ENCODE peak calls at places on chromosomes 6 and 20, in seven cellular contexts. D is HepG2, Y is colonic mucosa, H is upper lobe of right lung, E is Peyer's patch, A is Panc1, L is right atrium auricular region. F is an unnamed sample.

GRCh38 chr20:63706027-63706695 is 1.6 kb downstream of the ARFRP1 start:
- DNase-seq in L (no peak), E (peak; percentile 61), D (no peak), A (no peak), Y (peak; percentile 57), H (no peak), F (no peak)

GRCh38 chr20:21315138-21315537 is 12.0 kb downstream of the XRN2 start:
- DNase-seq in D (no peak), A (no peak), E (no peak), Y (no peak), L (no peak), H (no peak), F (no peak)

GRCh38 chr6:139344186-139344963 is 30.1 kb downstream of the CITED2 start:
- DNase-seq in Y (no peak), E (no peak), H (no peak), D (no peak), A (no peak), L (no peak), F (no peak)

GRCh38 chr6:112029045-112029822 is 24.7 kb upstream of the CCN6 start:
- DNase-seq in D (peak; percentile 68), A (peak; percentile 46), Y (peak; percentile 68), H (peak; percentile 77), L (peak; percentile 67), E (peak; percentile 64), F (peak; percentile 66)

GRCh38 chr20:20466341-20466879 is 98.5 kb downstream of the INSM1 start:
- DNase-seq in L (no peak), A (no peak), E (no peak), Y (no peak), D (no peak), H (no peak), F (no peak)

GRCh38 chr20:18224968-18225568 is 63.3 kb upstream of the ZNF133 start:
- DNase-seq in D (peak; percentile 26), E (no peak), Y (peak; percentile 32), L (no peak), A (peak; percentile 20), H (no peak), F (peak; percentile 24)

GRCh38 chr6:2876210-2877056 is 26.7 kb downstream of the SERPINB9 start:
- DNase-seq in H (peak; percentile 86), E (peak; percentile 66), A (no peak), D (peak; percentile 100), L (peak; percentile 73), Y (peak; percentile 74), F (peak; percentile 76)

GRCh38 chr6:75203721-75204120 is 2.1 kb downstream of the COL12A1 start:
- DNase-seq in E (no peak), H (no peak), A (no peak), Y (no peak), D (no peak), L (no peak), F (no peak)

GRCh38 chr6:21598662-21599061 is 5.1 kb downstream of the SOX4 start:
- DNase-seq in L (no peak), A (no peak), Y (no peak), H (no peak), D (no peak), E (no peak), F (no peak)

GRCh38 chr6:26432622-26433021 is 7.7 kb upstream of the BTN3A3 start:
- DNase-seq in A (no peak), E (no peak), Y (no peak), H (no peak), L (no peak), D (peak; percentile 35), F (no peak)

GRCh38 chr6:32666420-32667300 is at the start of gene HLA-DQB1:
- DNase-seq in A (no peak), H (no peak), E (no peak), D (peak; percentile 22), L (no peak), Y (peak; percentile 19), F (no peak)

GRCh38 chr20:62281161-62281933 is 21.4 kb upstream of the ADRM1 start:
- DNase-seq in L (no peak), Y (no peak), D (no peak), H (no peak), E (no peak), A (no peak), F (no peak)

GRCh38 chr6:6497541-6497940 is 91.0 kb upstream of the LY86 start:
- DNase-seq in D (no peak), H (no peak), E (no peak), A (no peak), L (no peak), Y (no peak), F (no peak)

GRCh38 chr6:111894951-111895350 is 21.7 kb upstream of the FYN start:
- DNase-seq in D (no peak), E (no peak), Y (no peak), A (no peak), H (no peak), L (no peak), F (no peak)

GRCh38 chr20:35697696-35698297 is 1.4 kb downstream of the NFS1 start:
- DNase-seq in Y (no peak), H (peak; percentile 21), D (peak; percentile 58), A (no peak), L (no peak), E (no peak), F (no peak)

GRCh38 chr6:169641461-169642085 is 60.3 kb downstream of the WDR27 start:
- DNase-seq in D (no peak), Y (no peak), A (no peak), L (no peak), H (no peak), E (no peak), F (no peak)

GRCh38 chr6:69719602-69720193 is 77.1 kb downstream of the LMBRD1 start:
- DNase-seq in Y (no peak), D (peak; percentile 21), H (no peak), L (no peak), E (no peak), A (peak; percentile 25), F (no peak)

GRCh38 chr6:33906413-33906812 is 102.6 kb upstream of the MLN start:
- DNase-seq in A (no peak), H (no peak), D (no peak), Y (no peak), E (no peak), L (no peak), F (no peak)

GRCh38 chr20:35496481-35496880 is 33.0 kb downstream of the C20orf173 start:
- DNase-seq in D (no peak), Y (no peak), E (no peak), L (no peak), A (no peak), H (peak; percentile 25), F (no peak)

GRCh38 chr6:68994561-68994960 is 359.5 kb downstream of the ADGRB3 start:
- DNase-seq in L (no peak), E (no peak), D (no peak), H (no peak), Y (no peak), A (no peak), F (no peak)

GRCh38 chr20:21839982-21840381 is 134.5 kb downstream of the PAX1 start:
- DNase-seq in L (no peak), E (no peak), A (no peak), H (no peak), Y (no peak), D (no peak), F (no peak)

GRCh38 chr20:8128291-8129046 is 3.6 kb upstream of the PLCB1 start:
- DNase-seq in A (no peak), Y (no peak), H (no peak), L (no peak), E (no peak), D (no peak), F (no peak)

GRCh38 chr6:124223596-124223995 is 419.9 kb downstream of the NKAIN2 start:
- DNase-seq in Y (no peak), D (no peak), H (no peak), E (no peak), A (no peak), L (no peak), F (no peak)

GRCh38 chr6:153056308-153056707 is 53.8 kb upstream of the MTRF1L start:
- DNase-seq in E (no peak), H (no peak), A (no peak), D (no peak), L (no peak), Y (no peak), F (no peak)

GRCh38 chr6:53437557-53438202 is 88.9 kb upstream of the ELOVL5 start:
- DNase-seq in L (no peak), E (no peak), A (peak; percentile 48), D (peak; percentile 71), Y (peak; percentile 21), H (no peak), F (peak; percentile 8)

DNA sequence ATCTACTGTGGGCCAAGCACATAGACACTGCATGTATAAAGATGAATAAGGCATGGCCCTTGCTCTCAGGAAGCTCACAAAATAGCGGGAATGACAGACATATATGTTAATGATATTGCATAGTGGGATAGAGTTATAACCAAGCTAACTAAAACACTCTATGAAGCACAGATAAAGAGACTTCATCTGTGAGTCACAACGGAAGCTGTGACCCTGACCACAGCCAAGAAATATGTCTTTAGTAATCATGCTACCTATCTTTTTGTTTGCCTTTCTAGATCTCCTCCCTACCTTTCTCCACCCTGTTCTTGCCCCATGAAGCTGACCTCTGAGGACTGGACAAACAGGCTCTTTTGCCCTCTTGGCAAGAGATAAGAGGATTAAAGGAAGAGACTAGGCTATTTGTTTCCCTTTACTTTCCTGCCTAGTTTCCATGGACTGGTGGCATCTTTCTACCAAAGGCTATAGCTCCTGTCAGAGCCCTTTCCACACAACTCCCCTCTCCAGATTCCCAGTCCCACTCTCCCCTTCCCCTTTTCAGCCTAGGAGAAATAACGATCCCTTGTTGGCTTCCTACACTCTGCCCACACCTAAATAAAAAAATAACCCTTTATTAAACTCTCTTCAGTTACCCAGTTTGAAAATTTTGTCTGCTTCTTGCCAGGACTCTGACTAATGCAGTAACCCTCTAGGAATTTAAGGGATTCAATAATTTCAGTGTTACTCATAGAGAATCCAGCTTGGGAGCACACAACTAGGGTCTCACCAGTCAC is 504.9 kb upstream of the MARCKS start:
- DNase-seq in A (peak; percentile 64), H (no peak), D (peak; percentile 100), Y (peak; percentile 60), L (no peak), E (no peak), F (no peak)
- H3K27ac ChIP-seq in A (no peak overlapping the region), H (no peak overlapping the region), D (peak overlapping the region; percentile 91), Y (no peak overlapping the region), L (no peak overlapping the region), E (no peak overlapping the region), F (peak overlapping the region; percentile 16)

GRCh38 chr20:36836591-36837329 is 39.2 kb upstream of the TLDC2 start:
- DNase-seq in D (peak; percentile 89), E (peak; percentile 77), Y (peak; percentile 84), A (peak; percentile 32), H (peak; percentile 79), L (no peak), F (peak; percentile 52)
- TF ChIP-seq CTCF in D (peak; percentile 94), E (no peak), Y (peak; percentile 33), A (peak; percentile 84), H (peak; percentile 36), L (no peak), F (peak; percentile 37)

GRCh38 chr6:167866642-167867041 is 39.9 kb downstream of the AFDN start:
- DNase-seq in D (no peak), A (no peak), E (no peak), H (no peak), L (no peak), Y (no peak), F (no peak)
- H3K4me3 ChIP-seq in D (no peak overlapping the region), A (no peak overlapping the region), E (no peak overlapping the region), H (no peak overlapping the region), L (no peak overlapping the region), Y (no peak overlapping the region), F (no peak overlapping the region)

DNA sequence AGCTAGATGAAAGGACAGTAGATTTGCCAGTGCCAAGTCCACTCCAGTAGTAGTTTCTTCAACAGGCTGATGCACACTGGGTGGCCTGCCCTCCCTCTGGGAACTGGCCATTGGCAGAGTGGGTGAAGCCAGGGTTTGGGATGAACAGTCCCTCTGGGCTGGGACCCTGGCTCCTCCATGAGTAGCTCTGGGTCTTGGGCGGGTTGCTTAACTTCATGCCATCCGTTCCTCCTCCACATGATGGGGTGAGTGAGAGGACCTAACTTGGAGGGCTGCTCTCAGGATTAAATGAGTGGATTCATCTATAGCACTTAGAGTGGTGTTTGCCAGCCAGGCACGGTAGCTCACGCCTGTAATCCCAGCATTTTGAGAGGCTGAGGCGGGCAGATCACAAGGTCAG is 47.2 kb downstream of the PLAGL2 start:
- DNase-seq in H (peak; percentile 22), L (no peak), Y (no peak), D (no peak), A (no peak), E (no peak), F (no peak)
- H3K27ac ChIP-seq in H (no peak overlapping the region), L (no peak overlapping the region), Y (no peak overlapping the region), D (no peak overlapping the region), A (no peak overlapping the region), E (no peak overlapping the region), F (no peak overlapping the region)